ENCODE peak calls at places on chromosomes 4 and X, in ten cellular contexts. X, P, L, G, F, C, D, Z, N and S are unnamed samples.

GRCh38 chrX:24391362-24391761 is 30.9 kb downstream of the SUPT20HL1 start:
- DNase-seq in X (no peak), P (no peak), L (no peak), G (no peak), F (no peak), C (no peak), D (no peak), Z (no peak), N (no peak), S (no peak)

GRCh38 chrX:66489339-66489738 is 149.5 kb downstream of the EDA2R start:
- DNase-seq in X (no peak), P (no peak), L (peak), G (no peak), F (no peak), C (no peak), D (peak), Z (no peak), N (no peak), S (no peak)

GRCh38 chr4:70936200-70936787 is 34.1 kb downstream of the MOB1B start:
- DNase-seq in X (no peak), P (peak), L (no peak), G (peak), F (no peak), C (no peak), D (no peak), Z (no peak), N (peak), S (peak)

GRCh38 chr4:6885953-6886557 is 23.6 kb upstream of the TBC1D14 start:
- DNase-seq in X (no peak), P (no peak), L (peak), G (no peak), F (peak), C (peak), D (peak), Z (peak), N (peak), S (peak)

GRCh38 chrX:154458954-154459829 is 1.1 kb downstream of the PLXNA3 start:
- DNase-seq in X (no peak), P (peak), L (no peak), G (no peak), F (no peak), C (peak), D (peak), Z (no peak), N (no peak), S (no peak)

GRCh38 chrX:48835524-48836329 is at the start of gene PCSK1N:
- DNase-seq in X (no peak), P (no peak), L (no peak), G (no peak), F (no peak), C (no peak), D (no peak), Z (peak), N (no peak), S (no peak)

GRCh38 chr4:26763649-26764048 is 97.0 kb upstream of the STIM2 start:
- DNase-seq in X (no peak), P (no peak), L (no peak), G (no peak), F (no peak), C (peak), D (no peak), Z (no peak), N (no peak), S (no peak)

GRCh38 chr4:148004228-148004813 is 272.4 kb downstream of the ARHGAP10 start:
- DNase-seq in X (no peak), P (peak), L (peak), G (peak), F (no peak), C (no peak), D (no peak), Z (peak), N (peak), S (peak)

GRCh38 chr4:57378766-57379165 is 268.6 kb upstream of the IGFBP7 start:
- DNase-seq in X (no peak), P (no peak), L (peak), G (no peak), F (no peak), C (no peak), D (peak), Z (peak), N (peak), S (peak)

GRCh38 chr4:164790249-164790648 is 36.3 kb downstream of the SMIM31 start:
- DNase-seq in X (no peak), P (no peak), L (no peak), G (no peak), F (no peak), C (no peak), D (no peak), Z (no peak), N (no peak), S (no peak)

GRCh38 chr4:133188433-133189175 is 39.5 kb downstream of the PCDH10 start:
- DNase-seq in X (no peak), P (peak), L (no peak), G (no peak), F (no peak), C (no peak), D (no peak), Z (no peak), N (no peak), S (no peak)

GRCh38 chr4:121307441-121308327 is 73.1 kb downstream of the QRFPR start:
- DNase-seq in X (no peak), P (peak), L (peak), G (peak), F (no peak), C (peak), D (peak), Z (peak), N (peak), S (peak)

GRCh38 chr4:90727938-90728337 is 600.7 kb downstream of the CCSER1 start:
- DNase-seq in X (no peak), P (no peak), L (no peak), G (no peak), F (no peak), C (no peak), D (no peak), Z (no peak), N (peak), S (no peak)

GRCh38 chr4:151409470-151410313 is 716 bp downstream of the FHIP1A start:
- DNase-seq in X (no peak), P (no peak), L (peak), G (no peak), F (no peak), C (peak), D (no peak), Z (peak), N (no peak), S (no peak)

GRCh38 chr4:119525005-119525749 is 103.4 kb downstream of the PDE5A start:
- DNase-seq in X (no peak), P (no peak), L (peak), G (no peak), F (no peak), C (no peak), D (peak), Z (peak), N (peak), S (peak)

GRCh38 chr4:82493721-82494425 is 63.5 kb downstream of the ENOPH1 start:
- DNase-seq in X (no peak), P (no peak), L (no peak), G (no peak), F (no peak), C (peak), D (peak), Z (no peak), N (peak), S (peak)

GRCh38 chr4:98338761-98339438 is 77.7 kb downstream of the RAP1GDS1 start:
- DNase-seq in X (no peak), P (no peak), L (no peak), G (no peak), F (no peak), C (no peak), D (no peak), Z (no peak), N (no peak), S (no peak)

GRCh38 chr4:118033148-118034060 is 882 bp upstream of the NDST3 start:
- DNase-seq in X (no peak), P (peak), L (peak), G (peak), F (no peak), C (peak), D (peak), Z (peak), N (peak), S (peak)

GRCh38 chrX:130834149-130834548 is 68.9 kb downstream of the ENOX2 start:
- DNase-seq in X (peak), P (no peak), L (no peak), G (no peak), F (no peak), C (peak), D (no peak), Z (peak), N (no peak), S (no peak)

GRCh38 chr4:41323186-41323585 is 66.5 kb downstream of the UCHL1 start:
- DNase-seq in X (no peak), P (no peak), L (no peak), G (no peak), F (no peak), C (no peak), D (no peak), Z (peak), N (no peak), S (peak)

GRCh38 chrX:56813318-56813837 is 84.3 kb downstream of the NBDY start:
- DNase-seq in X (peak), P (peak), L (peak), G (peak), F (peak), C (peak), D (peak), Z (peak), N (peak), S (peak)

GRCh38 chr4:106818764-106819163 is 217.3 kb downstream of the DKK2 start:
- DNase-seq in X (no peak), P (no peak), L (peak), G (no peak), F (no peak), C (no peak), D (peak), Z (no peak), N (no peak), S (peak)

GRCh38 chr4:2823301-2823670 is 20.4 kb upstream of the ADD1 start:
- DNase-seq in X (no peak), P (no peak), L (no peak), G (no peak), F (no peak), C (no peak), D (no peak), Z (no peak), N (no peak), S (no peak)
- H3K4me3 ChIP-seq in X (no peak), P (no peak), L (no peak), G (no peak), F (no peak), C (no peak), D (no peak), Z (no peak), N (no peak), S (no peak)

GRCh38 chr4:54110019-54110416 is 10.1 kb downstream of the GSX2 start:
- DNase-seq in X (no peak), P (no peak), L (no peak), G (no peak), F (no peak), C (no peak), D (no peak), Z (no peak), N (no peak), S (no peak)
- H3K4me3 ChIP-seq in X (no peak), P (no peak), L (no peak), G (no peak), F (peak), C (no peak), D (no peak), Z (no peak), N (no peak), S (no peak)

GRCh38 chrX:40105791-40106676 is 8.3 kb upstream of the BCOR start:
- DNase-seq in X (peak), P (peak), L (no peak), G (peak), F (no peak), C (peak), D (peak), Z (peak), N (no peak), S (no peak)

GRCh38 chrX:40102393-40103381 is 4.9 kb upstream of the BCOR start:
- DNase-seq in X (no peak), P (no peak), L (no peak), G (no peak), F (no peak), C (no peak), D (no peak), Z (no peak), N (no peak), S (no peak)

GRCh38 chrX:40104649-40105015 is 6.9 kb upstream of the BCOR start:
- DNase-seq in X (peak), P (no peak), L (peak), G (no peak), F (peak), C (peak), D (peak), Z (peak), N (no peak), S (peak)

GRCh38 chrX:40105016-40105790 is 7.4 kb upstream of the BCOR start:
- DNase-seq in X (peak), P (peak), L (no peak), G (no peak), F (no peak), C (peak), D (peak), Z (peak), N (no peak), S (no peak)

DNA sequence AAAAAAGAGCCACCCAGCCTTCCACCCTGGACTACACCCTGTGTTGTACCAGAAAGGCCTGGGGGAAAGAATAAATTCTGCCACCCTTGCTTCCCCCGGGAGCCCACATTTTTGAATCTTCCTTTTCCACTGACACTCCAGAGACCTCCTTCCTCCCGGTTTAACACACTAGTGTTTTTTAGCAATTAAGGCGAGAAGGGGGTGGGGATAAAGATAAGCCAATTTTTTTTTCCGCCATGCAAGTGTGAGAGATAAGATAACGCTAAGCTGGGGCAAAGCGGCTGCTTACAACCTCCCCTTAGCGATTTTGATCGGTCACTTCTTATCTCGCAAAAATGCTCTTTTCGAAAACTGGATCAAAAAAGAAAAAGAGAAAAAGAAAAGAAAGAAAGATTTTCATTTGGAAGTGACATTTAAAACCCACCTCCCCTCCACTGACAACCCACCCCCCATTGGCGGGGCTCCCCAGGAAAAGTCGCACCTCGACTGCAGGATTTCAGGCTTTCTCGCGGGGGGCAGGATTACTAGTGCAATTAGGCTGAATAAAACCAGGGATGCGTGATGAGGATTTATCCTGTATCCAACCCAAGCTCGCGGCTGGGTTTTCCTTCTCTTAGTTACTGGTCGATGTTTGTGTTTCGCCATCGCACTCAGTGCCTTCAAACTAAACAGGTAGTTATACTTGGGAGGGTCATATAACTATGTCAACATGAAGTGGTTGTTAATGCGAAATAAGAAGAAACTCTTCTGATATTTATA is 6.0 kb upstream of the BCOR start:
- DNase-seq in X (no peak), P (no peak), L (no peak), G (no peak), F (no peak), C (no peak), D (no peak), Z (no peak), N (no peak), S (no peak)
- H3K4me3 ChIP-seq in X (no peak), P (no peak), L (no peak), G (no peak), F (no peak), C (peak), D (no peak), Z (no peak), N (no peak), S (no peak)

GRCh38 chr4:99436976-99437655 is 2.0 kb upstream of the ADH7 start:
- DNase-seq in X (no peak), P (no peak), L (peak), G (no peak), F (no peak), C (no peak), D (peak), Z (no peak), N (no peak), S (no peak)

GRCh38 chr4:99437686-99438577 is 2.8 kb upstream of the ADH7 start:
- DNase-seq in X (no peak), P (no peak), L (no peak), G (no peak), F (no peak), C (no peak), D (peak), Z (no peak), N (no peak), S (no peak)

GRCh38 chr4:99436462-99436861 is 1.3 kb upstream of the ADH7 start:
- DNase-seq in X (no peak), P (no peak), L (no peak), G (no peak), F (no peak), C (no peak), D (no peak), Z (no peak), N (no peak), S (no peak)

GRCh38 chr4:99435154-99435553 is at the start of gene ADH7:
- DNase-seq in X (no peak), P (no peak), L (no peak), G (no peak), F (no peak), C (no peak), D (no peak), Z (no peak), N (no peak), S (no peak)

GRCh38 chr4:99438578-99438875 is 3.4 kb upstream of the ADH7 start:
- DNase-seq in X (no peak), P (no peak), L (peak), G (no peak), F (no peak), C (no peak), D (peak), Z (no peak), N (no peak), S (no peak)
- H3K4me3 ChIP-seq in X (no peak), P (no peak), L (no peak), G (no peak), F (no peak), C (no peak), D (no peak), Z (no peak), N (no peak), S (no peak)

GRCh38 chr4:40201898-40202297 is 5.1 kb downstream of the RHOH start:
- DNase-seq in X (no peak), P (no peak), L (no peak), G (no peak), F (no peak), C (no peak), D (no peak), Z (no peak), N (no peak), S (no peak)

GRCh38 chr4:40204507-40205258 is 7.9 kb downstream of the RHOH start:
- DNase-seq in X (no peak), P (no peak), L (no peak), G (no peak), F (no peak), C (no peak), D (no peak), Z (no peak), N (no peak), S (no peak)

GRCh38 chr4:40202474-40202873 is 5.6 kb downstream of the RHOH start:
- DNase-seq in X (no peak), P (no peak), L (no peak), G (no peak), F (no peak), C (no peak), D (no peak), Z (no peak), N (no peak), S (no peak)

GRCh38 chr4:40206421-40206820 is 9.6 kb downstream of the RHOH start:
- DNase-seq in X (no peak), P (no peak), L (no peak), G (no peak), F (no peak), C (peak), D (no peak), Z (no peak), N (no peak), S (no peak)

DNA sequence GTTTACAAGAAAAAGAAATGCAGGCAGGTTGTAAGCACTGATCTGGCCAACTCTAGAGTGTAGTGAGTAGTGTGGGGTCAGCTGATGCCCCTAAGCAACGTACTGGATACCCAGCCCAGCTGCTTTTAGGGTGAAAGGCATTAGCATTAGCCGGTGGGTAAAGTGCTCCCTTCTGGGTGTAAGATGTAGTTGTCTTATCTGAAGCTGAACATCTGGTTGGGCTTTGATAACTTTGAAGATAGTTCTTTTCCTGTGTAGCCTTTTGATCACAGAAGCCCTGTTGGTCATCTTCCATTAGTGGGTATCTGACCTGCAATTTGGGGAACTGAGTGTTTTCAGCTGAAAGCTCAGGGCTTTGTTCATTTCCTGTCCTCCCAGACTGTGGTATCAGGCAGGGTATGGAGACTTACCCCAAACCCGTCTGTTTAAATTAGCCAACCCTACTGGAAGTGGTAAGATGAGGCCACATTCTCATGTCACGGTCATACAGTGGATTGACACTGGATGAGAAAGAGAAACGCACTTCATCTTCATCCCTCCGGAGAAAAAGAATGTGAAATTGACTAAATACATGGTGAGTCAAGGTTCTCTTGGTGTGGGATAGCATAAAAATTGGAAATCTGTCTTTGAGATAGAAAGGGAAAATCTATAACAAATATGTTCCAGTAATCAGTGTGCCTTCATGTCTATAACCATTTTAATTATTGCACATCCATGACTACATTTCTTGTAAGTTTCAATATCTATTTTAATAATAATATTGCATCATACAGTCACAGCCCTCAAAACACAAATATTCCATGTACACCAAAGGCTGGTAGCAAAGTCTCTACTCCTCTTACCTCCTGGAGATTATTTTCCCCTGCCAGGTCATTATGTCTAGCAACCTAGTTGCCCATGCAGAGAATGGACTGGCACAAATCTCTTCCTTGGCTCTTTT is 8.7 kb downstream of the RHOH start:
- DNase-seq in X (no peak), P (peak), L (no peak), G (no peak), F (no peak), C (peak), D (no peak), Z (no peak), N (no peak), S (no peak)
- H3K4me3 ChIP-seq in X (no peak), P (peak), L (no peak), G (peak), F (no peak), C (peak), D (no peak), Z (no peak), N (no peak), S (no peak)

DNA sequence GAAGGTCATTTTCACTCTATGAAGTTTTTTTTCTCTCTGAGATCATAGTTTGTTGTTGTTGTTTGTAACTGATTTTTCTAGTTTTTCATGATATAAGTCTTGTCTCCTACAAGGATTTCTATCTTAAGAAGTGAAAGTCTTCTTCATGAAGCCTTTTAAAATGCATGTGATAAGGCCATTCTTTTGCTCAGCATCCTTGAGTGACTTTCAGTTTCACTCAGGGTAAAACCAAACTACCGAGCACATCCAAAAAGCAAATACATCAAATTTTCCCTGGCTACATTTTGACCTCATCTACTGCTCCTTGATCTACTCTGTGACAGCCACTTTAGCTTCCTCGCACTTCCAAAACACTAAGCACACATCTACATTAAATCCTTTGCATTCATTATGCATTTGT is 580.7 kb downstream of the KCTD8 start:
- DNase-seq in X (no peak), P (no peak), L (no peak), G (no peak), F (no peak), C (no peak), D (no peak), Z (no peak), N (no peak), S (no peak)
- H3K4me3 ChIP-seq in X (no peak), P (no peak), L (no peak), G (no peak), F (no peak), C (no peak), D (no peak), Z (no peak), N (no peak), S (no peak)